ENCODE peak calls at places on chromosomes 2 and 18, in seven cellular contexts. C, O, R, Q, G, Z and K are unnamed samples.

GRCh38 chr2:48452108-48452507 is 77.8 kb upstream of the STON1 start:
- DNase-seq in Z (no peak), C (no peak), R (no peak), Q (no peak), O (no peak), G (peak), K (no peak)

GRCh38 chr2:189783451-189783926 is 650 bp downstream of the ORMDL1 start:
- DNase-seq in O (no peak), R (no peak), Q (no peak), G (no peak), Z (peak), C (no peak), K (no peak)

GRCh38 chr2:202237787-202238233 is 587 bp downstream of the SUMO1 start:
- DNase-seq in G (peak), R (peak), C (no peak), O (peak), Q (no peak), Z (peak), K (no peak)

GRCh38 chr2:114442545-114442944 is at the start of gene DPP10:
- DNase-seq in O (peak), C (no peak), Q (no peak), R (no peak), Z (peak), G (no peak), K (no peak)

GRCh38 chr18:80191907-80192652 is 55.2 kb downstream of the PARD6G start:
- DNase-seq in Z (no peak), Q (no peak), O (no peak), C (no peak), G (no peak), R (no peak), K (no peak)

GRCh38 chr18:25799221-25799620 is 291.2 kb downstream of the SS18 start:
- DNase-seq in Q (no peak), Z (no peak), G (no peak), O (no peak), R (no peak), C (no peak), K (no peak)

GRCh38 chr2:235411905-235412304 is 81.9 kb upstream of the AGAP1 start:
- DNase-seq in O (no peak), G (no peak), R (no peak), Q (no peak), Z (no peak), C (no peak), K (no peak)

GRCh38 chr2:135650721-135651120 is 90.9 kb upstream of the UBXN4 start:
- DNase-seq in G (no peak), C (no peak), O (no peak), Q (no peak), R (no peak), Z (no peak), K (no peak)

GRCh38 chr2:96547751-96548161 is 11.2 kb downstream of the ARID5A start:
- DNase-seq in O (no peak), C (no peak), R (no peak), Z (no peak), G (no peak), Q (no peak), K (no peak)

GRCh38 chr2:181189932-181190331 is 209.5 kb downstream of the UBE2E3 start:
- DNase-seq in C (no peak), O (no peak), G (no peak), Z (no peak), Q (no peak), R (no peak), K (no peak)

GRCh38 chr2:41774011-41774605 is 273.7 kb upstream of the PKDCC start:
- DNase-seq in O (no peak), C (no peak), R (no peak), Z (no peak), Q (no peak), G (no peak), K (no peak)

GRCh38 chr18:39675358-39675757 is 2109.8 kb upstream of the CELF4 start:
- DNase-seq in O (no peak), R (no peak), Z (no peak), C (no peak), G (no peak), Q (no peak), K (no peak)

GRCh38 chr18:76363451-76364120 is 131.5 kb downstream of the ZNF516 start:
- DNase-seq in C (no peak), Q (no peak), G (no peak), Z (no peak), O (no peak), R (no peak), K (no peak)

GRCh38 chr2:62441421-62441820 is 64.6 kb downstream of the TMEM17 start:
- DNase-seq in C (no peak), O (no peak), Q (no peak), G (no peak), R (no peak), Z (no peak), K (no peak)

GRCh38 chr2:226985227-226985946 is 149.5 kb downstream of the RHBDD1 start:
- DNase-seq in Z (peak), G (no peak), Q (no peak), O (peak), C (no peak), R (no peak), K (no peak)

GRCh38 chr2:105538840-105539239 is 140.0 kb upstream of the FHL2 start:
- DNase-seq in Z (no peak), R (no peak), Q (no peak), G (no peak), C (no peak), O (no peak), K (no peak)

GRCh38 chr2:102664439-102665042 is 45.2 kb downstream of the SLC9A2 start:
- DNase-seq in Q (no peak), Z (peak), O (peak), C (no peak), R (no peak), G (no peak), K (peak)

GRCh38 chr2:129957891-129958290 is 21.6 kb upstream of the RAB6C start:
- DNase-seq in Q (no peak), O (no peak), Z (peak), C (no peak), G (no peak), R (no peak), K (no peak)

GRCh38 chr2:98032086-98032485 is 36.3 kb upstream of the TMEM131 start:
- DNase-seq in Z (no peak), Q (no peak), C (no peak), G (no peak), R (no peak), O (no peak), K (no peak)

GRCh38 chr2:119449526-119449925 is 17.9 kb downstream of the TMEM37 start:
- DNase-seq in C (no peak), Z (no peak), G (no peak), O (no peak), Q (no peak), R (no peak), K (no peak)

GRCh38 chr18:8966819-8967218 is 135.7 kb upstream of the NDUFV2 start:
- DNase-seq in Q (no peak), R (no peak), Z (no peak), C (no peak), O (no peak), G (no peak), K (no peak)

GRCh38 chr2:47033102-47033880 is 117.7 kb upstream of the MCFD2 start:
- DNase-seq in O (no peak), Z (no peak), Q (no peak), R (no peak), C (no peak), G (peak), K (no peak)

GRCh38 chr2:174597347-174598047 is at the start of gene WIPF1:
- DNase-seq in O (peak), Z (no peak), R (peak), G (no peak), C (no peak), Q (no peak), K (no peak)

GRCh38 chr2:234873828-234874173 is 78.0 kb upstream of the SH3BP4 start:
- DNase-seq in O (peak), G (no peak), Q (no peak), C (no peak), Z (no peak), R (no peak), K (no peak)

GRCh38 chr2:84827978-84828575 is 52.8 kb downstream of the TRABD2A start:
- DNase-seq in C (no peak), O (no peak), R (no peak), G (no peak), Q (no peak), Z (no peak), K (no peak)

GRCh38 chr2:68556384-68556783 is 87.0 kb upstream of the PROKR1 start:
- DNase-seq in C (no peak), R (no peak), G (no peak), Z (peak), O (no peak), Q (no peak), K (no peak)

GRCh38 chr2:10835052-10835970 is 22.7 kb upstream of the PDIA6 start:
- DNase-seq in Q (peak), C (peak), Z (peak), O (peak), G (peak), R (peak), K (peak)

GRCh38 chr2:235229236-235229635 is 264.6 kb upstream of the AGAP1 start:
- DNase-seq in Z (no peak), R (no peak), O (no peak), Q (no peak), C (no peak), G (no peak), K (no peak)

GRCh38 chr2:198499539-198499938 is 695.1 kb downstream of the PLCL1 start:
- DNase-seq in Q (no peak), R (no peak), Z (no peak), C (no peak), O (no peak), G (peak), K (no peak)

GRCh38 chr2:28623582-28624405 is 127.8 kb upstream of the PPP1CB start:
- DNase-seq in C (no peak), R (peak), G (no peak), Z (no peak), O (peak), Q (no peak), K (no peak)

GRCh38 chr2:62042400-62042799 is 136.9 kb downstream of the COMMD1 start:
- DNase-seq in C (no peak), R (no peak), Z (no peak), O (no peak), Q (no peak), G (no peak), K (no peak)